ENCODE peak calls at places on chromosomes 11 and 22, in four cellular contexts. One of them, this sample, is unnamed.
A peak's percentile ranks its signal among the peaks of the same experiment; 100 is the strongest.

GRCh38 chr11:1055109-1055703 is 18.7 kb upstream of the MUC6 start:
- DNase-seq in GM18507: no peak
- DNase-seq in epithelial cell of esophagus: no peak
- DNase-seq in NCI-H510A treated with DMSO at 0.1 percent for 48 hours: no peak
- DNase-seq in this sample: no peak

GRCh38 chr11:102223859-102224258 is 93.4 kb upstream of the BIRC3 start:
- DNase-seq in epithelial cell of esophagus: peak; percentile 96
- DNase-seq in GM18507: no peak
- DNase-seq in NCI-H510A treated with DMSO at 0.1 percent for 48 hours: no peak
- DNase-seq in this sample: no peak

GRCh38 chr11:106228996-106229395 is 151.5 kb downstream of the AASDHPPT start:
- DNase-seq in GM18507: no peak
- DNase-seq in epithelial cell of esophagus: no peak
- DNase-seq in NCI-H510A treated with DMSO at 0.1 percent for 48 hours: no peak
- DNase-seq in this sample: no peak

GRCh38 chr11:79026803-79027445 is 413.9 kb downstream of the TENM4 start:
- DNase-seq in GM18507: no peak
- DNase-seq in epithelial cell of esophagus: no peak
- DNase-seq in NCI-H510A treated with DMSO at 0.1 percent for 48 hours: no peak
- DNase-seq in this sample: no peak

GRCh38 chr11:26971961-26972360 is 22.0 kb upstream of the FIBIN start:
- DNase-seq in NCI-H510A treated with DMSO at 0.1 percent for 48 hours: no peak
- DNase-seq in epithelial cell of esophagus: no peak
- DNase-seq in GM18507: no peak
- DNase-seq in this sample: no peak

GRCh38 chr11:125338435-125338834 is 157.6 kb downstream of the FEZ1 start:
- DNase-seq in GM18507: no peak
- DNase-seq in NCI-H510A treated with DMSO at 0.1 percent for 48 hours: no peak
- DNase-seq in epithelial cell of esophagus: no peak
- DNase-seq in this sample: no peak

GRCh38 chr11:95556342-95557151 is 233.0 kb downstream of the FAM76B start:
- DNase-seq in GM18507: peak; percentile 8
- DNase-seq in epithelial cell of esophagus: no peak
- DNase-seq in NCI-H510A treated with DMSO at 0.1 percent for 48 hours: no peak
- DNase-seq in this sample: no peak

GRCh38 chr11:70521475-70522260 is 123.3 kb downstream of the CTTN start:
- DNase-seq in NCI-H510A treated with DMSO at 0.1 percent for 48 hours: no peak
- DNase-seq in GM18507: no peak
- DNase-seq in epithelial cell of esophagus: no peak
- DNase-seq in this sample: no peak

GRCh38 chr22:40220316-40221054 is 42.8 kb downstream of the TNRC6B start:
- DNase-seq in GM18507: no peak
- DNase-seq in epithelial cell of esophagus: peak; percentile 65
- DNase-seq in NCI-H510A treated with DMSO at 0.1 percent for 48 hours: no peak
- DNase-seq in this sample: no peak

GRCh38 chr11:95066721-95067041 is at the start of gene SRSF8:
- DNase-seq in GM18507: no peak
- DNase-seq in epithelial cell of esophagus: no peak
- DNase-seq in NCI-H510A treated with DMSO at 0.1 percent for 48 hours: peak; percentile 67
- DNase-seq in this sample: no peak

This sample was measured in progenitor cell of endocrine pancreas.